ENCODE peak calls at places on chromosomes 2 and 18, in eight cellular contexts. D, T, P, G, K, V, X and Y are unnamed samples.

GRCh38 chr2:177340158-177340557 is 52.4 kb upstream of the AGPS start:
- DNase-seq in D (peak), T (no peak), P (no peak), G (no peak), K (no peak), V (no peak), X (no peak), Y (peak)

GRCh38 chr2:10079192-10079930 is 850 bp downstream of the CYS1 start:
- DNase-seq in D (peak), T (no peak), P (no peak), G (peak), K (no peak), V (no peak), X (peak), Y (peak)

GRCh38 chr18:68448736-68449135 is 266.2 kb downstream of the TMX3 start:
- DNase-seq in D (peak), T (no peak), P (no peak), G (peak), K (no peak), V (no peak), X (no peak), Y (peak)

GRCh38 chr2:216107760-216108159 is 1.4 kb upstream of the XRCC5 start:
- DNase-seq in D (no peak), T (peak), P (no peak), G (no peak), K (no peak), V (no peak), X (no peak), Y (no peak)

GRCh38 chr2:230691005-230691647 is 21.5 kb upstream of the CAB39 start:
- DNase-seq in D (peak), T (peak), P (no peak), G (no peak), K (no peak), V (no peak), X (peak), Y (peak)

GRCh38 chr2:99159594-99159993 is 4.8 kb downstream of the LIPT1 start:
- DNase-seq in D (no peak), T (no peak), P (no peak), G (no peak), K (no peak), V (no peak), X (no peak), Y (no peak)

GRCh38 chr2:70645733-70646420 is 92.3 kb upstream of the TGFA start:
- DNase-seq in D (no peak), T (no peak), P (no peak), G (no peak), K (no peak), V (no peak), X (no peak), Y (no peak)

GRCh38 chr2:2020897-2021296 is 276.6 kb upstream of the PXDN start:
- DNase-seq in D (no peak), T (no peak), P (no peak), G (no peak), K (no peak), V (no peak), X (no peak), Y (no peak)

GRCh38 chr2:231780123-231780908 is 766 bp downstream of the PDE6D start:
- DNase-seq in D (peak), T (no peak), P (no peak), G (no peak), K (no peak), V (no peak), X (peak), Y (peak)

GRCh38 chr2:230974096-230974913 is 21.6 kb upstream of the SPATA3 start:
- DNase-seq in D (peak), T (no peak), P (no peak), G (no peak), K (no peak), V (no peak), X (no peak), Y (peak)

DNA sequence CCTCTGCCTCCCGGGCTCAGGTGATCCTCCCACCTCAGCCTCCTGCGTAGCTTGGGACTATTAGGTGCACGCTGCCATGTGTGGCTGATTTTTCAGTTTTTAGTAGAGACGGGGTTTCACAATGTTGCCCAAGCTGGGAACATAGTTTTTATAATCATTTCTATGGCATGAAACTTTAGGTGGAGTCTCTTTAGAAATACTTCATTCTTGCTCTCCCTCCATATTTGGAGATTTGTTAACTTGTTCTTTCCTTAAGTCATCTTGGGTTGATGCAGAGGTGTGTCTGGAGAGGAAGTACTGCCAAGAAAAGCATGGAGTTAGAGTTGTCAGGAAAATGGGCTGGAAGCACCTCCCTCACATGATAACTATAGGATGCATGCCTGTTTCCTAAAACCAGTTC is 17.4 kb downstream of the ZNF532 start:
- DNase-seq in D (peak), T (no peak), P (no peak), G (no peak), K (no peak), V (no peak), X (peak), Y (no peak)
- H3K4me3 ChIP-seq in D (no peak), T (no peak), P (no peak), G (no peak), K (no peak), V (no peak), X (no peak), Y (no peak)

GRCh38 chr2:44267269-44268258 is 7.7 kb upstream of the SLC3A1 start:
- DNase-seq in D (no peak), T (no peak), P (no peak), G (no peak), K (no peak), V (no peak), X (peak), Y (peak)
- H3K4me3 ChIP-seq in D (no peak), T (no peak), P (no peak), G (no peak), K (no peak), V (no peak), X (peak), Y (no peak)

GRCh38 chr2:218470454-218470853 is 51.5 kb downstream of the VIL1 start:
- DNase-seq in D (no peak), T (no peak), P (peak), G (no peak), K (no peak), V (no peak), X (no peak), Y (no peak)
- H3K4me3 ChIP-seq in D (no peak), T (no peak), P (no peak), G (no peak), K (no peak), V (no peak), X (no peak), Y (no peak)

GRCh38 chr2:33707312-33707711 is 108.2 kb upstream of the FAM98A start:
- DNase-seq in D (no peak), T (no peak), P (no peak), G (no peak), K (no peak), V (no peak), X (no peak), Y (no peak)
- H3K4me3 ChIP-seq in D (no peak), T (no peak), P (no peak), G (no peak), K (no peak), V (no peak), X (no peak), Y (no peak)

DNA sequence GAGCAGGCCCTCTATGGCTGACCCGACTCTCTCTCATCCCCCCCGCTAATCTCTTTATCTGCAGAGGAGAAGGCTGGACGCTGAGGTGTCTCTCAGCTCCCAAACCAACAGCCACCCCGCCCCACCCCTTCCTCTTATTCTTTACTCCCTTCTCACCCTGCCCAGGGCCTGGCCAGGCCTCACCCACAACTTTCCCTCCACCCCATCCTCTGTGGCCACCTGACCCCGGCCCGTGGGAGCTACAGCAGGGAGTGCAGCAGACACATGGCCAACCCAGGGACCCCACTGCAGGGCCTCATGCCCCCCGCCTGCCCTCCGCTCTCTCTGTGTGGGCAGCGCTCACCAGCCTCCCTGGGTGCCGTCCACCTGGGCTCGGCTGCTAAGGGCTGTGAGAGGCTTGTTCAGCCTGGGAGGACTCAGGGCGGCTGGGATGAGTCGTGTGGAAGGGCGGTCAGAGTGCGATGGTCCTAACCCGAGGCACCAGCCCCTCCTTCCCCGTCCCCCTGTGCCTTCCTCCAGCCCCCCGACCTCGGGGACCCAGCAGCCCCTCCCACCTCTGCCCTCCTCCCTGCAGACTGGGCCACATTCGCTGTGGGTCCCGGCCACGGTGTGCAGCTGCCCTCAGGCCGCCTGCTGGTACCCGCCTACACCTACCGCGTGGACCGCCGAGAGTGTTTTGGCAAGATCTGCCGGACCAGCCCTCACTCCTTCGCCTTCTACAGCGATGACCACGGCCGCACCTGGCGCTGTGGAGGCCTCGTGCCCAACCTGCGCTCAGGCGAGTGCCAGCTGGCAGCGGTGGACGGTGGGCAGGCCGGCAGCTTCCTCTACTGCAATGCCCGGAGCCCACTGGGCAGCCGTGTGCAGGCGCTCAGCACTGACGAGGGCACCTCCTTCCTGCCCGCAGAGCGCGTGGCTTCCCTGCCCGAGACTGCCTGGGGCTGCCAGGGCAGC is 6.8 kb downstream of the NEU4 start:
- DNase-seq in D (no peak), T (no peak), P (no peak), G (no peak), K (no peak), V (no peak), X (no peak), Y (no peak)
- H3K4me3 ChIP-seq in D (no peak), T (no peak), P (no peak), G (no peak), K (no peak), V (no peak), X (no peak), Y (no peak)

GRCh38 chr2:240855670-240856069 is 13.0 kb upstream of the AGXT start:
- DNase-seq in D (no peak), T (no peak), P (no peak), G (no peak), K (no peak), V (no peak), X (no peak), Y (no peak)
- H3K4me3 ChIP-seq in D (no peak), T (no peak), P (no peak), G (no peak), K (no peak), V (no peak), X (no peak), Y (no peak)

DNA sequence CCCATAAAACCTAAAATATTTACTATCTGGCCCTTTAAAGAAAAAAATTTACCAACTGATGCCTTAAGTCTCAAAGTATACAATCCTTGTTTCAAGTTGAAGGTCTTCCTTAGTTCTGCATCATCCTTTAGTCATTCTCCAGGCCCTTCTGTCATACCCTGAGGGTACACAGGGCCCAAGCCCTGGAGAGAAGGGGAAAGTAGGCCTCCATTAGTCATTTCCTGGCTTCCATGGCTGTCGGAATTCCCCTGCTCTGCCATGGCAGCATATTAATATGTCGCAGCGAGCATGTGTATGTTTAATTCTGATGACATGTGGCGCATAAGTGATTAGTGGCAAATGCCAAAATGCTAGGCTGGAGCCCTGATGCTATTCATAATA is 22.0 kb downstream of the GPR39 start:
- DNase-seq in D (peak), T (no peak), P (no peak), G (peak), K (peak), V (no peak), X (peak), Y (peak)
- H3K4me3 ChIP-seq in D (no peak), T (no peak), P (no peak), G (no peak), K (no peak), V (no peak), X (no peak), Y (no peak)

GRCh38 chr2:120312076-120312475 is 33.9 kb upstream of the INHBB start:
- DNase-seq in D (no peak), T (no peak), P (no peak), G (no peak), K (no peak), V (no peak), X (no peak), Y (no peak)

GRCh38 chr2:120312861-120313694 is 32.9 kb upstream of the INHBB start:
- DNase-seq in D (peak), T (peak), P (peak), G (peak), K (peak), V (no peak), X (peak), Y (peak)

GRCh38 chr2:120315367-120316033 is 30.4 kb upstream of the INHBB start:
- DNase-seq in D (no peak), T (no peak), P (no peak), G (no peak), K (no peak), V (no peak), X (no peak), Y (no peak)

GRCh38 chr2:120314656-120315366 is 31.1 kb upstream of the INHBB start:
- DNase-seq in D (no peak), T (no peak), P (no peak), G (no peak), K (no peak), V (no peak), X (no peak), Y (no peak)

GRCh38 chr2:120313695-120314615 is 32.0 kb upstream of the INHBB start:
- DNase-seq in D (no peak), T (no peak), P (no peak), G (no peak), K (no peak), V (no peak), X (no peak), Y (no peak)
- H3K4me3 ChIP-seq in D (peak), T (no peak), P (peak), G (peak), K (peak), V (peak), X (peak), Y (peak)

GRCh38 chr18:25052426-25052825 is 299.5 kb downstream of the ZNF521 start:
- DNase-seq in D (no peak), T (no peak), P (no peak), G (no peak), K (no peak), V (no peak), X (no peak), Y (no peak)
- H3K4me3 ChIP-seq in D (no peak), T (no peak), P (no peak), G (no peak), K (no peak), V (no peak), X (no peak), Y (no peak)

GRCh38 chr18:28269750-28270149 is 92.8 kb upstream of the CDH2 start:
- DNase-seq in D (no peak), T (no peak), P (no peak), G (no peak), K (no peak), V (no peak), X (no peak), Y (peak)
- H3K4me3 ChIP-seq in D (no peak), T (no peak), P (no peak), G (no peak), K (no peak), V (no peak), X (no peak), Y (no peak)